ENCODE peak calls at places on chromosomes 4 and X, in nine cellular contexts. E is H1; U is K562; D is thoracic aorta; A is IMR-90; S is fibroblast of lung; Q is CD8-positive, alpha-beta T cell; P is right lobe of liver; F is lung. I is an unnamed sample. For H3K36me3, the result is how much of the 10 kb centered on the place peaks cover.

GRCh38 chrX:125094901-125095300 is 224.8 kb upstream of the TEX13C start:
- DNase-seq in E (no peak), U (no peak), D (no peak), A (no peak), S (no peak), Q (no peak), P (no peak), F (no peak), I (no peak)

GRCh38 chr4:169940460-169940859 is 85.7 kb downstream of the MFAP3L start:
- DNase-seq in E (peak), U (no peak), D (no peak), A (no peak), S (no peak), Q (no peak), P (peak), F (no peak), I (no peak)

GRCh38 chrX:130125090-130125489 is 14.8 kb upstream of the ELF4 start:
- DNase-seq in E (no peak), U (no peak), D (peak), A (no peak), S (peak), Q (no peak), P (no peak), F (no peak), I (no peak)

GRCh38 chr4:102390438-102390837 is 45.2 kb upstream of the SLC39A8 start:
- DNase-seq in E (no peak), U (no peak), D (no peak), A (no peak), S (no peak), Q (no peak), P (no peak), F (no peak), I (no peak)

GRCh38 chr4:41887821-41888699 is 47.2 kb upstream of the TMEM33 start:
- DNase-seq in E (no peak), U (peak), D (no peak), A (peak), S (peak), Q (peak), P (no peak), F (no peak), I (peak)

GRCh38 chrX:30597258-30598012 is 19.9 kb upstream of the TASL start:
- DNase-seq in E (no peak), U (no peak), D (no peak), A (no peak), S (no peak), Q (no peak), P (no peak), F (no peak), I (no peak)

GRCh38 chr4:114386637-114387233 is 211.9 kb upstream of the UGT8 start:
- DNase-seq in E (no peak), U (no peak), D (no peak), A (peak), S (peak), Q (no peak), P (no peak), F (no peak), I (peak)

GRCh38 chr4:98771959-98772619 is 113.7 kb upstream of the TSPAN5 start:
- DNase-seq in E (no peak), U (no peak), D (no peak), A (no peak), S (no peak), Q (no peak), P (no peak), F (no peak), I (no peak)

GRCh38 chr4:108087293-108087967 is 81.3 kb downstream of the LEF1 start:
- DNase-seq in E (no peak), U (no peak), D (no peak), A (no peak), S (no peak), Q (no peak), P (no peak), F (no peak), I (no peak)

GRCh38 chr4:6333301-6334202 is 63.9 kb downstream of the WFS1 start:
- DNase-seq in E (peak), U (peak), D (no peak), A (no peak), S (peak), Q (no peak), P (no peak), F (no peak), I (peak)

DNA sequence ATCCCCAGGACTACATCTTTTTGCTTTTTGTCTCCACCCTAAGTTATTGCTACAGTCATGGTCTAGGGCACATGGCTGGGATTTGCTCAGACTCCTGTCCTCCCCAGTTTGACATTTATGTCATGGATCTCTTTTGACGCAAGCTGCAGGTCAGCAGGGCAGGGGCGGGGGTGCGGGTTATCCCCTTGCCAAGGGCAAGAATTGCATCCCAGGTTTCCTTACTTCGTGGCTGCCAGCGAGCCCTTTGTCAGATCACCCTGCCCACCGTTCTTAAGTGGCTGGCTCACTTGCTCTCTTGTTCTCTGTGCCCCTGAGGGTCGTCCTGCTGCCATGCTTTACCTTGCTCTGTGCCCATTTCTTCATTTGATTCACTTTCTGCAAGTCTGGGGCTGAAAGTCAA is 21.1 kb upstream of the UBA1 start:
- DNase-seq in E (no peak), U (no peak), D (no peak), A (no peak), S (no peak), Q (no peak), P (no peak), F (no peak), I (no peak)
- H3K36me3 ChIP-seq in E (under half), U (half or more), D (under half), A (under half), S (under half), Q (under half), P (under half), F (under half), I (under half)

DNA sequence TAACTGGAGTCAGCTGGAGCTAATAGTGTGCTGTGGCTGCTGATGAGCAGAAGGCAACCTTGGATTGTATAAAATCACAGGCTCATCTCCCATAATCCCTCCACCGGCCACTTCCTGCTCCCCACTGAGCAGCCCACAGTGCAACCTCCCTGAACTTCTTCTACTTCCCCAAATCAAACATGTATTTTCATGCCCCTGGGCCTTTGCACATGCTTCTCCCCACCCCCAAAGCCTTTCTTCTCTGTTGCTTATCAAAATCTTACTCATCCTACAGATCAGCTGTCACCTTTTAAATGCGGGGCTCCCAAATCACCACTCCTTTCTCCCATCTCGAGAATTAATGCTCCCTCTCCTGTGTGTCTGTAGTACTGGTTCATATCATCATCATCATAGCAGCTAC is 35.8 kb downstream of the RHOH start:
- DNase-seq in E (no peak), U (no peak), D (no peak), A (no peak), S (no peak), Q (no peak), P (no peak), F (no peak), I (no peak)
- H3K36me3 ChIP-seq in E (under half), U (under half), D (under half), A (under half), S (under half), Q (under half), P (under half), F (under half), I (under half)

GRCh38 chr4:39756159-39756558 is 58.2 kb downstream of the UBE2K start:
- DNase-seq in E (no peak), U (no peak), D (no peak), A (no peak), S (no peak), Q (no peak), P (no peak), F (no peak), I (no peak)
- H3K36me3 ChIP-seq in E (under half), U (half or more), D (under half), A (under half), S (under half), Q (under half), P (under half), F (under half), I (half or more)

DNA sequence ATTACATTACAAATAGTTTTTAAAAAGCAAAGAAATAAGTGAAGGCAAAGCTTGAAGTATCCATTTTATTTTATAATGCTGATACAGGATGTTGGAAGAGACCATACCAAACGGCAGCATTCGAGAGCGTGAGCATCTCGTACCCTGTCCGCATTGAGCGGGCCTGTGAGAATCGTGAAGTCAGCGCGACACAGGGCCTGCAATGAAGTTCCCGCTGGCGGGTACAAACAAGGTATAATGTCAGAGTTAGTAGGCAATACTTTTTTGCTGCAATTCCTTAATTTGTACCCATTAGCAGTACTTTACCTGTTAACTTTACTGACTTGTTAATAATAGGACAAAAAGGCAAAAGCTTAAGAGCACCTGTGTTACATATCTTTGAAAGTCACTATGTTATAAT is 19.0 kb downstream of the HNRNPD start:
- DNase-seq in E (no peak), U (no peak), D (no peak), A (no peak), S (no peak), Q (no peak), P (no peak), F (no peak), I (no peak)
- H3K36me3 ChIP-seq in E (half or more), U (half or more), D (under half), A (under half), S (under half), Q (under half), P (under half), F (under half), I (half or more)

GRCh38 chr4:518569-519083 is 19.6 kb downstream of the PIGG start:
- DNase-seq in E (peak), U (no peak), D (no peak), A (no peak), S (no peak), Q (no peak), P (no peak), F (no peak), I (no peak)
- H3K36me3 ChIP-seq in E (under half), U (half or more), D (under half), A (half or more), S (under half), Q (under half), P (under half), F (under half), I (half or more)

GRCh38 chr4:106337916-106338315 is 21.6 kb downstream of the AIMP1 start:
- DNase-seq in E (no peak), U (no peak), D (no peak), A (no peak), S (no peak), Q (no peak), P (no peak), F (no peak), I (no peak)
- H3K36me3 ChIP-seq in E (under half), U (half or more), D (under half), A (under half), S (under half), Q (under half), P (under half), F (under half), I (half or more)

GRCh38 chrX:47568656-47569295 is 7.8 kb downstream of the ARAF start:
- DNase-seq in E (peak), U (no peak), D (no peak), A (no peak), S (no peak), Q (peak), P (no peak), F (no peak), I (no peak)
- H3K36me3 ChIP-seq in E (under half), U (half or more), D (under half), A (under half), S (under half), Q (under half), P (under half), F (under half), I (under half)

DNA sequence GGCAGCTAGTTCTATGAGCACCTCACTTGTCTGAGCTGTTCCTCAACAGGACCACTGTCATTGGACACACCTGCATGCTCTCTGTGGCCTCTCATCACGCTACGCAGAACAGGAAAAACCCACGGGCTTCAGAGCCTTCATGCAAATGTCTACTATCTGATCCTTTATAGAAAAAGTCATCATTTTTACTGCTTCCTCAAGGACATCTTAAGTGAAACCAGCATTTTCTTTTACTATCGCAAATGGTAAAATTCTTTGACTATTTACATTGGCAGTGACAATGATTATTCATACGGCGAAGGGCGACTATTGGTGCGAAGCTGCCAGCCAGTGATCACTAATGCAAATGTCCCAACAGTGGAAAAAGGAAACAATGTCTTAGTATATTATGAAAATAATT is 147.0 kb downstream of the AFAP1 start:
- DNase-seq in E (no peak), U (no peak), D (no peak), A (no peak), S (no peak), Q (no peak), P (no peak), F (no peak), I (no peak)
- H3K36me3 ChIP-seq in E (under half), U (under half), D (under half), A (under half), S (under half), Q (under half), P (under half), F (under half), I (under half)